ENCODE peak calls at places on chromosomes 13 and 19, in five cellular contexts. E is mammary epithelial cell, Z is breast epithelium, T is A673, C is aorta. W is an unnamed sample. For H3K9me3 and H3K4me1, the result is how much of the 10 kb centered on the place peaks cover.

GRCh38 chr13:43874512-43875092 is 4.9 kb downstream of the CCDC122 start:
- DNase-seq in T (peak), C (no peak), Z (no peak), E (no peak), W (no peak)

GRCh38 chr13:34358811-34359513 is 541.0 kb downstream of the RFC3 start:
- DNase-seq in T (no peak), C (no peak), Z (no peak), E (peak), W (no peak)

GRCh38 chr13:38905081-38905480 is 85.5 kb downstream of the STOML3 start:
- DNase-seq in E (no peak), Z (no peak), C (no peak), T (no peak), W (no peak)

GRCh38 chr13:104008571-104009435 is 942.6 kb upstream of the SLC10A2 start:
- DNase-seq in T (no peak), Z (no peak), E (peak), C (no peak), W (peak)

GRCh38 chr13:43083750-43084149 is 60.4 kb downstream of the DNAJC15 start:
- DNase-seq in Z (no peak), T (no peak), E (no peak), C (no peak), W (no peak)

GRCh38 chr19:29519931-29520330 is 5.9 kb upstream of the VSTM2B start:
- DNase-seq in T (no peak), C (no peak), Z (no peak), E (no peak), W (no peak)

GRCh38 chr19:13037161-13037560 is 41.9 kb downstream of the NFIX start:
- DNase-seq in E (peak), C (peak), Z (no peak), T (no peak), W (no peak)

GRCh38 chr13:35988648-35989081 is 142.5 kb downstream of the DCLK1 start:
- DNase-seq in E (peak), T (peak), C (no peak), Z (no peak), W (no peak)

GRCh38 chr13:28489536-28489935 is 5.4 kb downstream of the FLT1 start:
- DNase-seq in Z (no peak), E (no peak), C (no peak), T (peak), W (no peak)

GRCh38 chr19:18282788-18283141 is 1.3 kb upstream of the JUND start:
- DNase-seq in C (no peak), E (no peak), Z (no peak), T (no peak), W (no peak)

GRCh38 chr19:3346677-3347353 is 19.6 kb upstream of the NFIC start:
- DNase-seq in E (no peak), Z (peak), T (peak), C (peak), W (no peak)

GRCh38 chr19:33094504-33095067 is 13.6 kb downstream of the GPATCH1 start:
- DNase-seq in C (no peak), Z (no peak), E (peak), T (no peak), W (no peak)

GRCh38 chr19:29524912-29525870 is 603 bp upstream of the VSTM2B start:
- DNase-seq in E (peak), T (no peak), Z (no peak), C (peak), W (no peak)

GRCh38 chr19:35136977-35137702 is 1.5 kb upstream of the FXYD1 start:
- DNase-seq in C (no peak), E (no peak), T (no peak), Z (no peak), W (no peak)

GRCh38 chr19:54364775-54365257 is at the start of gene LAIR1:
- DNase-seq in Z (no peak), T (no peak), C (no peak), E (no peak), W (no peak)

GRCh38 chr13:28031929-28032328 is 43.4 kb upstream of the URAD start:
- DNase-seq in Z (no peak), C (no peak), T (no peak), E (no peak), W (no peak)

GRCh38 chr19:48400018-48400742 is 6.7 kb downstream of the GRIN2D start:
- DNase-seq in T (peak), C (peak), E (peak), Z (no peak), W (peak)

GRCh38 chr13:84445776-84446175 is 563.5 kb upstream of the SLITRK1 start:
- DNase-seq in Z (no peak), T (no peak), C (no peak), E (peak), W (no peak)

GRCh38 chr13:55199132-55199531 is 1941.6 kb upstream of the PRR20A start:
- DNase-seq in E (no peak), C (no peak), Z (no peak), T (peak), W (peak)

GRCh38 chr19:42066075-42066754 is 3.8 kb downstream of the GRIK5 start:
- DNase-seq in Z (no peak), E (no peak), C (no peak), T (peak), W (peak)

GRCh38 chr19:35013820-35014754 is 14.0 kb downstream of the GRAMD1A start:
- DNase-seq in Z (no peak), C (no peak), E (no peak), T (no peak), W (no peak)

GRCh38 chr13:62280590-62280989 is 864.9 kb upstream of the PCDH20 start:
- DNase-seq in C (no peak), T (no peak), Z (no peak), E (no peak), W (no peak)

GRCh38 chr19:35135389-35135909 is 590 bp upstream of the LGI4 start:
- DNase-seq in E (no peak), Z (no peak), T (peak), C (peak), W (peak)

GRCh38 chr13:22076658-22077057 is 405.8 kb downstream of the FGF9 start:
- DNase-seq in Z (no peak), C (no peak), E (no peak), T (no peak), W (no peak)

GRCh38 chr19:54316746-54317107 is 3.8 kb upstream of the LILRA5 start:
- DNase-seq in Z (no peak), T (peak), C (no peak), E (no peak), W (no peak)

GRCh38 chr13:99151516-99151915 is 49.1 kb upstream of the UBAC2 start:
- DNase-seq in E (peak), Z (no peak), T (no peak), C (no peak), W (no peak)

GRCh38 chr13:101139076-101139475 is 277.2 kb downstream of the NALCN start:
- DNase-seq in E (no peak), C (no peak), Z (no peak), T (no peak), W (no peak)

GRCh38 chr13:81017525-81018152 is 676.7 kb upstream of the SPRY2 start:
- DNase-seq in T (peak), E (peak), C (no peak), Z (no peak), W (no peak)

GRCh38 chr13:95833713-95834112 is 156.8 kb downstream of the DNAJC3 start:
- DNase-seq in C (no peak), T (peak), Z (no peak), E (peak), W (no peak)

GRCh38 chr13:101567841-101568240 is 115.4 kb downstream of the ITGBL1 start:
- DNase-seq in Z (no peak), C (no peak), E (no peak), T (peak), W (no peak)

GRCh38 chr13:113742000-113742441 is 17.0 kb upstream of the TMEM255B start:
- DNase-seq in C (peak), E (peak), T (peak), Z (no peak), W (peak)

GRCh38 chr13:99087954-99088491 is 110.2 kb upstream of the DOCK9 start:
- DNase-seq in C (no peak), T (no peak), Z (no peak), E (no peak), W (peak)

GRCh38 chr19:14381689-14382474 is 638 bp downstream of the ADGRE5 start:
- DNase-seq in C (no peak), Z (no peak), E (peak), T (peak), W (no peak)

GRCh38 chr13:22220186-22221160 is 549.6 kb downstream of the FGF9 start:
- DNase-seq in T (no peak), C (no peak), E (no peak), Z (no peak), W (no peak)

GRCh38 chr19:1845642-1846041 is 2.6 kb downstream of the REXO1 start:
- DNase-seq in T (no peak), C (no peak), E (no peak), Z (no peak), W (no peak)
- H3K4me3 ChIP-seq in T (no peak), C (no peak), E (no peak), Z (peak), W (no peak)

GRCh38 chr19:44007473-44007872 is 4.7 kb downstream of the ZNF230 start:
- DNase-seq in T (no peak), C (no peak), E (no peak), Z (no peak), W (no peak)

GRCh38 chr19:44005968-44006367 is 3.2 kb downstream of the ZNF230 start:
- DNase-seq in C (no peak), T (no peak), E (no peak), Z (no peak), W (no peak)

DNA sequence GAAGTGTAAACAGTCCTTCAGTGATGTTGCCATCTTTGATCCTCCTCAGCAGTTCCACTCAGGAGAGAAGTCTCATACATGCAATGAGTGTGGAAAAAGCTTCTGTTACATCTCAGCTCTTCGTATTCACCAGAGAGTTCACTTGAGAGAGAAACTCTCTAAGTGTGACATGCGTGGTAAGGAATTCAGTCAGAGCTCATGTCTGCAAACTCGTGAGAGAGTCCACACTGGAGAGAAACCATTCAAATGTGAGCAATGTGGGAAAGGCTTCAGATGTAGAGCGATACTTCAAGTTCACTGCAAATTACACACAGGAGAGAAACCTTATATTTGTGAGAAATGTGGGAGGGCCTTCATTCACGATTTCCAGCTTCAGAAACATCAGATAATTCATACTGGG is 7.7 kb downstream of the ZNF230 start:
- DNase-seq in T (no peak), E (no peak), Z (no peak), C (no peak), W (no peak)
- H3K9me3 ChIP-seq in T (under half), E (under half), Z (half or more), C (under half), W (under half)

DNA sequence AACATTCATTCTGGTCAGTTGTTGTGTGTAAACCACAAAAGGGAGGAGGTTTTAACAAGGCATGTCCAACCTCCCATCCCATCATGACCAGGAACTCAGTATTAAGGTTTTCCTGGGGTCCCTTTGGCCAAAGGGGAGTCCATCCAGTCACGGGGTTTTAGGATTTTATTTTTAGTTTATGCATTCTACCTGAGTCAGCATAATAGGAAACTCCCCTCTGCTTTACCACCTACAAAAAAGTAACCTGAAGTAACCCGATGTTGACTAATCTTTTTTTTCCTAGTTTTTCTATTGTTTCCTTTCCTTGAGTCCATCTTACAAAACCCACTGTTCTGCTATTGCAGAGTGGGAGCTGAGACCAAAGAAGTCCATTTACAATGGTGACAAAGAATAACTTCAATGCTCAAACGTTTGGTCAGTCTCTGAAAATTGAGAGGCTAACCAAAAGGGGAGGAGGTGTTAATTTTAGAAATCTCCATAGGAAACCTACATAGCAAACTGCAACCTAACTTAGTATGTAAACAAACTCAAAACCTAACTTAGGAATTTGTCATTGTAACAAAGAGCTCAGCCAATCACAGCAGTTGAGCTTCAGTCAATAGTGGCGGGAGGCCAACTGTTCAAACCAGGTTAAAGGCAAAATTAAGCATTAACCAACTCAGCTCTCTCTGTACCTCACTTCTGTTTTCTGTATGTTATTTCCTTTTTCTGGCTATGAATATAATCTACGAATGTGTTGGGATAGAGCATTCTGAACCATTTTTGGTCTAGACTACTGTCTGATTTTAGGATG is 1954.1 kb downstream of the PCDH9 start:
- DNase-seq in E (no peak), C (no peak), Z (no peak), T (no peak), W (no peak)
- H3K4me1 ChIP-seq in E (under half), C (under half), Z (under half), T (under half), W (under half)

DNA sequence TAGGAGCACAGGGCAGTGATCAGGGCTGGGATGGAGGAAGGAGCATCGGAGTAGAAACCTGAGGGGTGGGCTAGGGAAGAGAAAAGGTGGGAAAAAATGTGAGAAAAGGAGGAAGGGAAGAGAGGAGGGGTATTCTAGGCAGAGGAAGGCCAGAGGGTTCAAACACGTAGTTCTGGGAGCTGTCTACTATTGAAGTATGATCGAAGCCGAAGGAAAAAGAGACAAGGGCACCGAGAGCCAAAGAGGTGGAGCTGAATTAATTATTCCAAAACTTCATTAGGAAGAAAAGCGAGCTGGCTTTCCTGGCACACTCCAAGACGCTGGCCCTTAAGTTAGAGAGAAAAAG is 7.8 kb downstream of the DLL3 start:
- DNase-seq in Z (no peak), T (no peak), E (no peak), C (no peak), W (no peak)
- H3K4me3 ChIP-seq in Z (peak), T (no peak), E (peak), C (no peak), W (no peak)

GRCh38 chr19:44236384-44236783 is 23.3 kb upstream of the ZNF233 start:
- DNase-seq in C (no peak), Z (no peak), T (no peak), E (no peak), W (no peak)
- H3K9me3 ChIP-seq in C (under half), Z (half or more), T (under half), E (under half), W (under half)

GRCh38 chr13:26017932-26018690 is 33.7 kb downstream of the SHISA2 start:
- DNase-seq in Z (no peak), C (no peak), T (no peak), E (no peak), W (no peak)
- H3K4me1 ChIP-seq in Z (under half), C (under half), T (under half), E (under half), W (under half)

GRCh38 chr13:30375436-30375835 is 46.9 kb upstream of the UBE2L5 start:
- DNase-seq in C (no peak), Z (no peak), T (no peak), E (no peak), W (no peak)
- H3K4me3 ChIP-seq in C (no peak), Z (no peak), T (no peak), E (no peak), W (no peak)

DNA sequence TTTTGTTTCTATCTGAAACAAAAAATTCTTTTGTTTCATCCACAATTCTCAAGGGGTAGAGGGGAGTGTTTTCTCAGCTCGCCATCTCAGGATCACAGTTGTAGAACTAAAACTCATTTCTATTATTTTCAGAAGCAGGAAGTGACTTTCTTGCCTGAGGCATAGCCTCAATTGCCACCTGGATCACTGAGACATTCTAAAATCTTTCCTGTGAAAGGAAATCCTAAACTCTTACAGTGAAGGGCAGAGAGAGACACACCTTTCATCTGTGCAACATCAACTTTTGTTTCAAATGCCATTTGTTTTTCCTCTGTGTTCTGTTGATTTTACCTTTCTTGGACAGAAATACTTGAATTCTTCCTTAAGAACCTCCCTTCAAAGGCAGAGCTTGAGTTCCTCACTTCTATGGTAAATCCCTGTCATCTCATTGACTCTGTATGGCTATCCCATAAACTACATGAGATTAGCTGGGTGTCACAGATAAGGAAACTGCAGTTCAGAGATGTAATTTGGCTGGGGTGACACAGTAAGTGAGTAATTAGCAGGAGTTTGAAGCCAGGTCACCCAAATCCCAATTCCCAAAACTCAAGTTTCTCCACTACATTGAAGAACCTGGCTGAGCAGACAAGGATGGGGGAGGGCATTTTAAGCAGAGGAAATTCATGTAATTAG is 224.4 kb upstream of the HTR2A start:
- DNase-seq in E (peak), T (no peak), C (no peak), Z (no peak), W (no peak)
- H3K9me3 ChIP-seq in E (under half), T (under half), C (under half), Z (under half), W (under half)

W was measured in BE2C.